ENCODE peak calls at places on chromosomes 2 and 18, in four cellular contexts. One of them, this sample, is unnamed.

GRCh38 chr2:5696351-5696740 is 4.2 kb downstream of the SOX11 start:
- DNase-seq in heart right ventricle: no peak
- DNase-seq in GM23248: peak
- DNase-seq in body of pancreas: no peak
- DNase-seq in this sample: no peak

GRCh38 chr18:46398625-46399024 is 258.4 kb downstream of the LOXHD1 start:
- DNase-seq in heart right ventricle: no peak
- DNase-seq in GM23248: peak
- DNase-seq in body of pancreas: no peak
- DNase-seq in this sample: no peak

GRCh38 chr2:1662606-1663180 is 81.6 kb downstream of the PXDN start:
- DNase-seq in heart right ventricle: no peak
- DNase-seq in GM23248: no peak
- DNase-seq in body of pancreas: no peak
- DNase-seq in this sample: no peak

GRCh38 chr18:59026831-59027410 is 112.8 kb upstream of the SEC11C start:
- DNase-seq in heart right ventricle: no peak
- DNase-seq in GM23248: no peak
- DNase-seq in body of pancreas: no peak
- DNase-seq in this sample: no peak

GRCh38 chr2:58553937-58554336 is 312.8 kb upstream of the FANCL start:
- DNase-seq in heart right ventricle: no peak
- DNase-seq in GM23248: peak
- DNase-seq in body of pancreas: peak
- DNase-seq in this sample: no peak

GRCh38 chr2:224986479-224986878 is 55.8 kb downstream of the DOCK10 start:
- DNase-seq in heart right ventricle: no peak
- DNase-seq in GM23248: no peak
- DNase-seq in body of pancreas: no peak
- DNase-seq in this sample: no peak

GRCh38 chr18:12282436-12283039 is 25.5 kb upstream of the TUBB6 start:
- DNase-seq in heart right ventricle: no peak
- DNase-seq in GM23248: peak
- DNase-seq in body of pancreas: no peak
- DNase-seq in this sample: peak

GRCh38 chr2:97661927-97662326 is 1.9 kb downstream of the ACTR1B start:
- DNase-seq in heart right ventricle: no peak
- DNase-seq in GM23248: no peak
- DNase-seq in body of pancreas: no peak
- DNase-seq in this sample: peak

GRCh38 chr18:2883137-2883671 is 36.4 kb downstream of the EMILIN2 start:
- DNase-seq in heart right ventricle: no peak
- DNase-seq in GM23248: peak
- DNase-seq in body of pancreas: no peak
- DNase-seq in this sample: no peak

GRCh38 chr2:193584522-193584938 is 1389.8 kb upstream of the TMEFF2 start:
- DNase-seq in heart right ventricle: no peak
- DNase-seq in GM23248: peak
- DNase-seq in body of pancreas: no peak
- DNase-seq in this sample: no peak

GRCh38 chr18:58247363-58247834 is 203.4 kb downstream of the NEDD4L start:
- DNase-seq in heart right ventricle: peak
- DNase-seq in GM23248: peak
- DNase-seq in body of pancreas: peak
- DNase-seq in this sample: no peak

DNA sequence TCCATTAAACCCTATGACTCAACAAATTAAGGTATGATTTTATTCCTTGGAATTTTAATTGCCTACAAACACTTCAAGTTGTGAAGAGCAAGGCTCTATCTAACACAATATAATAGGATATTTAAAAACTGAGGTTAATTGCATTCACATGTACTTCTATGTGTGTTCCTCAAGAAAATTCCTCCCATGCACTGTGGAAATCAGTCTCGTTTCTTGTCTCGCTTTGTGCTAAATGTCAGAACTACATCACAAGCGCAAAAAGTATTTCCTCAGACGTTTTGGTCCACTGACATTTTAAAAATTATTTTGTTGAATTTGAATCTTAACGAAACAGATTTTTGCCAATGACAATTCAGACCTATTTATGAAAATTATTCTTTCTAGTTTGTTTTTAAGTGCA is 109.5 kb upstream of the UNC80 start:
- DNase-seq in heart right ventricle: no peak
- DNase-seq in GM23248: no peak
- DNase-seq in body of pancreas: no peak
- DNase-seq in this sample: no peak
- H3K4me3 ChIP-seq in heart right ventricle: no peak
- H3K4me3 ChIP-seq in GM23248: no peak
- H3K4me3 ChIP-seq in body of pancreas: no peak
- H3K4me3 ChIP-seq in this sample: no peak

GRCh38 chr2:221422516-221423211 is 149.4 kb downstream of the EPHA4 start:
- DNase-seq in heart right ventricle: no peak
- DNase-seq in GM23248: no peak
- DNase-seq in body of pancreas: no peak
- DNase-seq in this sample: no peak

GRCh38 chr2:221428896-221429295 is 143.2 kb downstream of the EPHA4 start:
- DNase-seq in heart right ventricle: no peak
- DNase-seq in GM23248: no peak
- DNase-seq in body of pancreas: no peak
- DNase-seq in this sample: no peak

GRCh38 chr2:221423212-221423804 is 148.8 kb downstream of the EPHA4 start:
- DNase-seq in heart right ventricle: peak
- DNase-seq in GM23248: peak
- DNase-seq in body of pancreas: no peak
- DNase-seq in this sample: no peak

GRCh38 chr2:221426929-221427328 is 145.2 kb downstream of the EPHA4 start:
- DNase-seq in heart right ventricle: no peak
- DNase-seq in GM23248: no peak
- DNase-seq in body of pancreas: no peak
- DNase-seq in this sample: no peak

GRCh38 chr2:221425353-221425752 is 146.8 kb downstream of the EPHA4 start:
- DNase-seq in heart right ventricle: no peak
- DNase-seq in GM23248: no peak
- DNase-seq in body of pancreas: no peak
- DNase-seq in this sample: no peak
- H3K4me3 ChIP-seq in heart right ventricle: no peak
- H3K4me3 ChIP-seq in GM23248: no peak
- H3K4me3 ChIP-seq in body of pancreas: no peak
- H3K4me3 ChIP-seq in this sample: no peak

GRCh38 chr2:231684314-231685223 is 23.8 kb upstream of the PTMA start:
- DNase-seq in heart right ventricle: peak
- DNase-seq in GM23248: no peak
- DNase-seq in body of pancreas: peak
- DNase-seq in this sample: no peak

GRCh38 chr2:231680992-231681852 is 27.1 kb upstream of the PTMA start:
- DNase-seq in heart right ventricle: peak
- DNase-seq in GM23248: peak
- DNase-seq in body of pancreas: peak
- DNase-seq in this sample: peak

GRCh38 chr2:231682546-231683291 is 25.6 kb upstream of the PTMA start:
- DNase-seq in heart right ventricle: no peak
- DNase-seq in GM23248: no peak
- DNase-seq in body of pancreas: no peak
- DNase-seq in this sample: no peak

GRCh38 chr2:231683907-231684306 is 24.4 kb upstream of the PTMA start:
- DNase-seq in heart right ventricle: no peak
- DNase-seq in GM23248: no peak
- DNase-seq in body of pancreas: no peak
- DNase-seq in this sample: no peak

DNA sequence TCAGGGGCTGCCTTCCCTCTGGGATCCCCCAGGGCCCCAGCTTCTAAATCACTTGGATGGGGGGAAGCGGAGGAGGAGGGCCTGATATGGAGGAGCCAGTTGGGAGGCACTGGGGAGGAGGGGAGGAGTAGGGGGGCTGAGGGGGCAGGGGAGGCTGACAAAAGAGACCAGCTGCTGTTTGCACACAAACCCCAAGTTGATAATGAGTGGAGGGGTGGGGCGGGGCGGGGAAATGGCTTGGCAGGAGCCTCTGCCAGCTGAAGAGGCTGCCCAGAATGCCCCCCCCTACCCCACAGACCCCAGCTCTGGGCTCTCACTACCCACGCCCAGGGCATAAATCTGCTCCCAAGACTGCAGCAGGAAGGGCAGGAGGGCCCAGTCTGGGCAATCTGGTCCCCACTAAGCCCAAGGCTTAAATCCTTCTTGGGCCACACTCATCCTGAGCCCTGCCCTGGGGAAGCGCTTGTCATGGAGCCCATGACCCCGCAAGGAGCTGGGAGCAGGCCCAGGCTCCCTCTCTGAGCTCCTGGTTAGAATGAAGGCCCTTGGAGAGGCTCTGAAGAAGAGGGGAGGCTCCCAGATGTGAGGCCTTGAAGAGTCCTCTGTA is 24.9 kb upstream of the PTMA start:
- DNase-seq in heart right ventricle: no peak
- DNase-seq in GM23248: no peak
- DNase-seq in body of pancreas: no peak
- DNase-seq in this sample: no peak
- H3K4me3 ChIP-seq in heart right ventricle: no peak
- H3K4me3 ChIP-seq in GM23248: no peak
- H3K4me3 ChIP-seq in body of pancreas: no peak
- H3K4me3 ChIP-seq in this sample: no peak

GRCh38 chr18:23668731-23669130 is 6.0 kb upstream of the ANKRD29 start:
- DNase-seq in heart right ventricle: no peak
- DNase-seq in GM23248: peak
- DNase-seq in body of pancreas: no peak
- DNase-seq in this sample: no peak
- H3K4me3 ChIP-seq in heart right ventricle: no peak
- H3K4me3 ChIP-seq in GM23248: no peak
- H3K4me3 ChIP-seq in body of pancreas: no peak
- H3K4me3 ChIP-seq in this sample: no peak

GRCh38 chr2:15092691-15093090 is 460.2 kb downstream of the LRATD1 start:
- DNase-seq in heart right ventricle: no peak
- DNase-seq in GM23248: peak
- DNase-seq in body of pancreas: no peak
- DNase-seq in this sample: no peak
- H3K4me3 ChIP-seq in heart right ventricle: no peak
- H3K4me3 ChIP-seq in GM23248: no peak
- H3K4me3 ChIP-seq in body of pancreas: no peak
- H3K4me3 ChIP-seq in this sample: no peak

This sample was measured in PC-9.